ENCODE peak calls at places on chromosome 12, in ten cellular contexts. One of them, this sample, is unnamed.

GRCh38 chr12:65825573-65826512 is 1.6 kb downstream of the HMGA2 start:
- DNase-seq in lower leg skin: peak; percentile 86
- DNase-seq in stimulated activated CD8-positive, alpha-beta memory T cell treated with anti-CD3 and anti-CD28 coated beads, Interleukin-4, amount 100 ng/mL, for 4 hours: no peak
- DNase-seq in neural progenitor cell: peak; percentile 90
- DNase-seq in T-helper 2 cell: no peak
- DNase-seq in body of pancreas: peak; percentile 24
- DNase-seq in nephron progenitor cell: peak; percentile 57
- DNase-seq in KBM-7: peak; percentile 60
- DNase-seq in iPS-NIHi11: peak; percentile 53
- DNase-seq in activated CD8-positive, alpha-beta T cell treated with anti-CD3 and anti-CD28 coated beads for 36 hours: peak; percentile 11
- DNase-seq in this sample: peak; percentile 64

GRCh38 chr12:99916555-99916954 is 68.2 kb downstream of the ANKS1B start:
- DNase-seq in lower leg skin: no peak
- DNase-seq in stimulated activated CD8-positive, alpha-beta memory T cell treated with anti-CD3 and anti-CD28 coated beads, Interleukin-4, amount 100 ng/mL, for 4 hours: no peak
- DNase-seq in KBM-7: no peak
- DNase-seq in iPS-NIHi11: no peak
- DNase-seq in neural progenitor cell: no peak
- DNase-seq in nephron progenitor cell: no peak
- DNase-seq in activated CD8-positive, alpha-beta T cell treated with anti-CD3 and anti-CD28 coated beads for 36 hours: no peak
- DNase-seq in body of pancreas: no peak
- DNase-seq in T-helper 2 cell: no peak
- DNase-seq in this sample: no peak

GRCh38 chr12:52245259-52245961 is 12.4 kb downstream of the KRT7 start:
- DNase-seq in neural progenitor cell: no peak
- DNase-seq in stimulated activated CD8-positive, alpha-beta memory T cell treated with anti-CD3 and anti-CD28 coated beads, Interleukin-4, amount 100 ng/mL, for 4 hours: no peak
- DNase-seq in activated CD8-positive, alpha-beta T cell treated with anti-CD3 and anti-CD28 coated beads for 36 hours: no peak
- DNase-seq in lower leg skin: peak; percentile 84
- DNase-seq in iPS-NIHi11: no peak
- DNase-seq in nephron progenitor cell: no peak
- DNase-seq in KBM-7: no peak
- DNase-seq in body of pancreas: peak; percentile 80
- DNase-seq in T-helper 2 cell: no peak
- DNase-seq in this sample: no peak

GRCh38 chr12:52041695-52042123 is 9.5 kb upstream of the NR4A1 start:
- DNase-seq in iPS-NIHi11: peak; percentile 66
- DNase-seq in stimulated activated CD8-positive, alpha-beta memory T cell treated with anti-CD3 and anti-CD28 coated beads, Interleukin-4, amount 100 ng/mL, for 4 hours: no peak
- DNase-seq in T-helper 2 cell: peak; percentile 52
- DNase-seq in neural progenitor cell: peak; percentile 66
- DNase-seq in activated CD8-positive, alpha-beta T cell treated with anti-CD3 and anti-CD28 coated beads for 36 hours: peak; percentile 76
- DNase-seq in KBM-7: no peak
- DNase-seq in nephron progenitor cell: no peak
- DNase-seq in body of pancreas: peak; percentile 80
- DNase-seq in lower leg skin: peak; percentile 87
- DNase-seq in this sample: peak; percentile 77

GRCh38 chr12:75553865-75554555 is 42.6 kb upstream of the KRR1 start:
- DNase-seq in iPS-NIHi11: no peak
- DNase-seq in body of pancreas: no peak
- DNase-seq in neural progenitor cell: no peak
- DNase-seq in lower leg skin: no peak
- DNase-seq in activated CD8-positive, alpha-beta T cell treated with anti-CD3 and anti-CD28 coated beads for 36 hours: no peak
- DNase-seq in KBM-7: no peak
- DNase-seq in T-helper 2 cell: no peak
- DNase-seq in nephron progenitor cell: no peak
- DNase-seq in stimulated activated CD8-positive, alpha-beta memory T cell treated with anti-CD3 and anti-CD28 coated beads, Interleukin-4, amount 100 ng/mL, for 4 hours: no peak
- DNase-seq in this sample: no peak

GRCh38 chr12:62270384-62270783 is 10.2 kb downstream of the USP15 start:
- DNase-seq in body of pancreas: no peak
- DNase-seq in neural progenitor cell: no peak
- DNase-seq in iPS-NIHi11: no peak
- DNase-seq in stimulated activated CD8-positive, alpha-beta memory T cell treated with anti-CD3 and anti-CD28 coated beads, Interleukin-4, amount 100 ng/mL, for 4 hours: no peak
- DNase-seq in lower leg skin: no peak
- DNase-seq in T-helper 2 cell: no peak
- DNase-seq in KBM-7: no peak
- DNase-seq in activated CD8-positive, alpha-beta T cell treated with anti-CD3 and anti-CD28 coated beads for 36 hours: no peak
- DNase-seq in nephron progenitor cell: no peak
- DNase-seq in this sample: no peak

GRCh38 chr12:58509116-58509885 is 411.0 kb downstream of the LRIG3 start:
- DNase-seq in iPS-NIHi11: no peak
- DNase-seq in neural progenitor cell: no peak
- DNase-seq in KBM-7: no peak
- DNase-seq in T-helper 2 cell: no peak
- DNase-seq in body of pancreas: no peak
- DNase-seq in lower leg skin: no peak
- DNase-seq in stimulated activated CD8-positive, alpha-beta memory T cell treated with anti-CD3 and anti-CD28 coated beads, Interleukin-4, amount 100 ng/mL, for 4 hours: no peak
- DNase-seq in nephron progenitor cell: no peak
- DNase-seq in activated CD8-positive, alpha-beta T cell treated with anti-CD3 and anti-CD28 coated beads for 36 hours: no peak
- DNase-seq in this sample: no peak

GRCh38 chr12:6370576-6370935 is 4.8 kb downstream of the SCNN1A start:
- DNase-seq in nephron progenitor cell: no peak
- DNase-seq in neural progenitor cell: no peak
- DNase-seq in iPS-NIHi11: no peak
- DNase-seq in stimulated activated CD8-positive, alpha-beta memory T cell treated with anti-CD3 and anti-CD28 coated beads, Interleukin-4, amount 100 ng/mL, for 4 hours: no peak
- DNase-seq in lower leg skin: no peak
- DNase-seq in KBM-7: no peak
- DNase-seq in T-helper 2 cell: no peak
- DNase-seq in body of pancreas: no peak
- DNase-seq in activated CD8-positive, alpha-beta T cell treated with anti-CD3 and anti-CD28 coated beads for 36 hours: no peak
- DNase-seq in this sample: no peak

GRCh38 chr12:90090929-90091651 is 382.5 kb upstream of the ATP2B1 start:
- DNase-seq in stimulated activated CD8-positive, alpha-beta memory T cell treated with anti-CD3 and anti-CD28 coated beads, Interleukin-4, amount 100 ng/mL, for 4 hours: no peak
- DNase-seq in lower leg skin: no peak
- DNase-seq in nephron progenitor cell: no peak
- DNase-seq in neural progenitor cell: peak; percentile 76
- DNase-seq in T-helper 2 cell: no peak
- DNase-seq in body of pancreas: no peak
- DNase-seq in activated CD8-positive, alpha-beta T cell treated with anti-CD3 and anti-CD28 coated beads for 36 hours: peak; percentile 18
- DNase-seq in KBM-7: peak; percentile 8
- DNase-seq in iPS-NIHi11: no peak
- DNase-seq in this sample: peak; percentile 71